ENCODE peak calls at places on chromosome 7, in six cellular contexts. R, K, H, E, B and P are unnamed samples.

GRCh38 chr7:37311282-37311868 is 137.3 kb downstream of the ELMO1 start:
- DNase-seq in B (peak), K (no peak), E (no peak), R (no peak), H (no peak), P (no peak)

GRCh38 chr7:123191132-123191531 is 8.6 kb downstream of the SLC13A1 start:
- DNase-seq in R (no peak), B (peak), H (no peak), K (no peak), E (peak), P (no peak)

GRCh38 chr7:99837649-99838361 is 10.0 kb downstream of the CYP3A43 start:
- DNase-seq in H (no peak), R (no peak), K (no peak), B (no peak), E (no peak), P (peak)

GRCh38 chr7:111953611-111954010 is 252.6 kb downstream of the DOCK4 start:
- DNase-seq in R (no peak), B (peak), K (no peak), E (no peak), H (peak), P (peak)

GRCh38 chr7:47345754-47346377 is 236.0 kb downstream of the TNS3 start:
- DNase-seq in R (no peak), B (no peak), H (no peak), K (no peak), E (no peak), P (no peak)

GRCh38 chr7:48017674-48018073 is 11.2 kb downstream of the SUN3 start:
- DNase-seq in R (no peak), E (no peak), B (no peak), K (no peak), H (no peak), P (no peak)

GRCh38 chr7:19062216-19062615 is 55.2 kb downstream of the TWIST1 start:
- DNase-seq in B (no peak), H (no peak), R (no peak), E (no peak), K (no peak), P (no peak)

GRCh38 chr7:101137651-101138148 is 10.8 kb downstream of the SERPINE1 start:
- DNase-seq in E (no peak), H (no peak), B (no peak), K (no peak), R (no peak), P (no peak)

GRCh38 chr7:2622869-2623697 is 8.7 kb upstream of the TTYH3 start:
- DNase-seq in K (no peak), E (no peak), B (peak), R (no peak), H (no peak), P (no peak)

GRCh38 chr7:116859323-116859722 is 3.1 kb upstream of the CAPZA2 start:
- DNase-seq in K (no peak), B (no peak), E (no peak), R (no peak), H (no peak), P (no peak)

GRCh38 chr7:133570321-133570720 is 317.4 kb downstream of the EXOC4 start:
- DNase-seq in B (no peak), R (no peak), H (no peak), E (no peak), K (no peak), P (no peak)

GRCh38 chr7:90655566-90655965 is 59.4 kb downstream of the CDK14 start:
- DNase-seq in E (no peak), K (no peak), R (no peak), B (no peak), H (no peak), P (no peak)

GRCh38 chr7:67423058-67423457 is 426.4 kb downstream of the TYW1 start:
- DNase-seq in K (no peak), R (no peak), H (no peak), E (no peak), B (no peak), P (no peak)

GRCh38 chr7:157394246-157395191 is 57.7 kb downstream of the DNAJB6 start:
- DNase-seq in K (no peak), R (no peak), E (no peak), B (no peak), H (no peak), P (no peak)